ENCODE peak calls at places on chromosome 15, in nine cellular contexts. A is left ventricle myocardium inferior; L is thoracic aorta; W is WERI-Rb-1; B is CD8-positive, alpha-beta memory T cell; C is naive thymus-derived CD4-positive, alpha-beta T cell; O is breast epithelium; D is psoas muscle; F is Peyer's patch. S is an unnamed sample. For H3K27me3, the result is how much of the 10 kb centered on the place peaks cover.

GRCh38 chr15:44147636-44148035 is 47.4 kb downstream of the FRMD5 start:
- DNase-seq in F (no peak), A (no peak), B (no peak), L (no peak), D (no peak), W (no peak), C (no peak), O (no peak), S (no peak)

GRCh38 chr15:66842710-66843441 is 140.8 kb downstream of the SMAD6 start:
- DNase-seq in O (peak), D (peak), A (peak), C (no peak), F (peak), B (no peak), L (peak), W (peak), S (no peak)

GRCh38 chr15:33794425-33794824 is 173.9 kb upstream of the CHRM5 start:
- DNase-seq in F (no peak), D (no peak), A (no peak), B (no peak), L (no peak), C (no peak), W (no peak), O (no peak), S (no peak)

GRCh38 chr15:25862469-25863066 is 559 bp downstream of the ATP10A start:
- DNase-seq in F (no peak), O (no peak), A (no peak), C (peak), D (no peak), W (peak), B (no peak), L (no peak), S (peak)

GRCh38 chr15:90046846-90047481 is 45.8 kb downstream of the ZNF710 start:
- DNase-seq in C (no peak), W (no peak), O (peak), F (peak), B (no peak), A (no peak), D (peak), L (no peak), S (no peak)

GRCh38 chr15:75335705-75336355 is at the start of gene COMMD4:
- DNase-seq in B (peak), A (peak), O (peak), D (peak), F (peak), C (peak), W (peak), L (peak), S (peak)

GRCh38 chr15:58393196-58393790 is 38.5 kb upstream of the LIPC start:
- DNase-seq in D (no peak), L (no peak), C (no peak), O (no peak), A (no peak), B (no peak), F (no peak), W (no peak), S (no peak)

GRCh38 chr15:89442671-89443307 is 53.6 kb downstream of the RHCG start:
- DNase-seq in A (no peak), F (peak), D (peak), W (peak), L (no peak), O (no peak), B (no peak), C (peak), S (no peak)

GRCh38 chr15:98413973-98414546 is 234.3 kb upstream of the IGF1R start:
- DNase-seq in C (no peak), A (peak), W (no peak), O (no peak), B (no peak), D (peak), F (no peak), L (no peak), S (no peak)

GRCh38 chr15:70268698-70269251 is 171.1 kb upstream of the TLE3 start:
- DNase-seq in L (no peak), C (no peak), D (no peak), F (peak), O (no peak), A (no peak), W (no peak), B (no peak), S (no peak)

GRCh38 chr15:63896336-63897115 is 62.8 kb upstream of the HERC1 start:
- DNase-seq in B (no peak), D (peak), L (no peak), A (no peak), O (no peak), F (peak), C (peak), W (peak), S (no peak)

GRCh38 chr15:101242160-101242998 is 9.5 kb downstream of the CHSY1 start:
- DNase-seq in F (peak), O (no peak), A (no peak), D (no peak), W (no peak), C (peak), L (no peak), B (peak), S (peak)

GRCh38 chr15:86040360-86041095 is 39.1 kb upstream of the AGBL1 start:
- DNase-seq in C (no peak), O (no peak), L (no peak), F (no peak), D (no peak), W (peak), B (no peak), A (no peak), S (no peak)

GRCh38 chr15:70447081-70447480 is 316.3 kb downstream of the UACA start:
- DNase-seq in O (no peak), W (no peak), B (no peak), L (no peak), F (no peak), C (no peak), D (no peak), A (no peak), S (no peak)

GRCh38 chr15:33119263-33119662 is 75.3 kb downstream of the FMN1 start:
- DNase-seq in A (no peak), W (no peak), O (no peak), B (no peak), F (no peak), C (no peak), D (no peak), L (no peak), S (no peak)

GRCh38 chr15:30929064-30929669 is 25.5 kb downstream of the FAN1 start:
- DNase-seq in C (no peak), B (no peak), L (no peak), O (no peak), D (no peak), A (no peak), W (no peak), F (no peak), S (no peak)

GRCh38 chr15:77821188-77821958 is 188.7 kb upstream of the LINGO1 start:
- DNase-seq in B (no peak), F (peak), O (peak), C (peak), W (peak), A (peak), D (no peak), L (no peak), S (no peak)

GRCh38 chr15:31299588-31300207 is 26.9 kb upstream of the KLF13 start:
- DNase-seq in D (no peak), O (peak), L (no peak), F (no peak), C (peak), A (no peak), B (no peak), W (no peak), S (peak)

GRCh38 chr15:44812029-44812517 is 75.7 kb downstream of the TRIM69 start:
- DNase-seq in D (no peak), F (no peak), B (no peak), C (no peak), A (peak), W (no peak), O (peak), L (no peak), S (no peak)

GRCh38 chr15:94070341-94071275 is 160.8 kb upstream of the MCTP2 start:
- DNase-seq in D (no peak), B (no peak), L (no peak), F (no peak), O (no peak), C (no peak), W (no peak), A (no peak), S (no peak)

GRCh38 chr15:40313531-40314398 is 6.0 kb upstream of the PLCB2 start:
- DNase-seq in L (no peak), A (no peak), C (no peak), B (peak), W (peak), O (no peak), D (no peak), F (peak), S (peak)

GRCh38 chr15:39472661-39473657 is 107.9 kb upstream of the THBS1 start:
- DNase-seq in F (peak), C (no peak), D (peak), L (peak), B (no peak), O (peak), W (no peak), A (peak), S (no peak)

GRCh38 chr15:85137507-85138175 is 156.0 kb downstream of the PDE8A start:
- DNase-seq in A (no peak), O (no peak), B (no peak), F (no peak), C (no peak), W (peak), L (no peak), D (no peak), S (no peak)

GRCh38 chr15:76345880-76346665 is 9.5 kb downstream of the ISL2 start:
- DNase-seq in B (no peak), F (no peak), D (no peak), C (no peak), O (no peak), L (no peak), A (no peak), W (peak), S (no peak)
- H3K27me3 ChIP-seq in B (half or more), F (under half), D (under half), C (under half), O (half or more), L (under half), A (half or more), W (under half), S (under half)

GRCh38 chr15:99580061-99580460 is 14.3 kb downstream of the MEF2A start:
- DNase-seq in B (no peak), O (no peak), A (no peak), F (no peak), C (no peak), L (no peak), D (no peak), W (no peak), S (no peak)
- H3K27ac ChIP-seq in B (no peak), O (no peak), A (no peak), F (no peak), C (no peak), L (no peak), D (no peak), W (no peak), S (no peak)

GRCh38 chr15:41510728-41511127 is 2.9 kb downstream of the LTK start:
- DNase-seq in B (no peak), F (no peak), L (no peak), A (no peak), W (no peak), D (no peak), O (no peak), C (no peak), S (no peak)

GRCh38 chr15:41511331-41512077 is 2.1 kb downstream of the LTK start:
- DNase-seq in B (no peak), L (no peak), A (no peak), D (no peak), F (no peak), C (no peak), W (no peak), O (no peak), S (no peak)

GRCh38 chr15:41512078-41512394 is 1.6 kb downstream of the LTK start:
- DNase-seq in A (no peak), F (no peak), O (no peak), D (no peak), C (no peak), W (no peak), B (no peak), L (no peak), S (no peak)

GRCh38 chr15:41512512-41513281 is 930 bp downstream of the LTK start:
- DNase-seq in F (peak), D (no peak), W (peak), A (no peak), L (no peak), B (peak), C (peak), O (no peak), S (no peak)

DNA sequence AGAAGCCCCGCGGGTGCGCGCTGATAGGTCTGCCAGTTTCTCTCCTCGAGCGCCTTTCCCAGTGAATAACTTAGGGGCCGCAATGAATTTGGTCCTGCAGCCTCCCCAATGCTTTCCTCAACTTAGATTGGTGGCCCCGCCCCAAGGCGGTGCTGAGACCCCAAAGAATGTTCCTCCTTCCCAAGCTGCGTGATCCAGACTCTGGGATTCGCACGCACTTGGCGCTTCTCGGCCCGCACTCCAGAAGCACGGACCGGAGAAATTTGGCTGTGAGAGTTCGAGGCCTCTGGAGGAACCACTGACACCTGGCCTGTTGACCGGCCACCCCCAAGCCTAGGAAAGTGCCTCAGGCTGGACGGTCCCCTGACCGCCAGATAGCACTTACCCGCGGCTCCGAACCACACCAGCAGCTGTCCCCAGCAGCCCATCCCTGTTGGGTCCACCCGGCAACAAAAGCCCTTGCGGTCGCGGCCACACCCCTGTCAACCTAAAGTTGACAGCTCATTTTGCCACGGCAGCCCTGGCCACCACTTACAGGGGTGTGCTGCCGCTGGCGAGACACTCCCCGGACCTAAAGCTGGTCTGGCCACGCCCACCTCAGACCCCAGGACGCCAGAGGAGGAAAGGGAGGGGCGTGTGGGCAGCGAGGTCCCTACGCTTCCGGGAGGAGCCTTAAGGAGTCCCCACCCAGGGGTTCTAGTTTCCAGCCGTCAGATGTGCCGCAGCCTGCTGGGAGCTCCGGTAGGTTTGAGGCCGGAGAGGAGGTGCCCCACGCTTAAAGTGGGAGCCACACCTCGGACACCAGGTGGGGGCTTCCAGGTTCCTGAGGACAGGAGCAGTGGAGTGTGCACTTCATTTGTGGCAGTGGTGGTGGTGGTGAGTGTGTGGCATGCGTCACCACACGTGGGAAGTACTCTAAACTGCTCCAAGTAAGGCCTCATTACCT is at the start of gene LTK:
- DNase-seq in A (no peak), C (no peak), W (peak), D (no peak), L (no peak), O (no peak), F (peak), B (peak), S (no peak)
- H3K27me3 ChIP-seq in A (under half), C (under half), W (under half), D (under half), L (under half), O (under half), F (under half), B (under half), S (under half)

GRCh38 chr15:52102468-52102867 is 10.1 kb downstream of the BCL2L10 start:
- DNase-seq in A (no peak), L (no peak), D (no peak), F (no peak), B (no peak), C (no peak), W (no peak), O (no peak), S (no peak)
- H3K27ac ChIP-seq in A (no peak), L (no peak), D (no peak), F (no peak), B (no peak), C (no peak), W (no peak), O (peak), S (peak)

DNA sequence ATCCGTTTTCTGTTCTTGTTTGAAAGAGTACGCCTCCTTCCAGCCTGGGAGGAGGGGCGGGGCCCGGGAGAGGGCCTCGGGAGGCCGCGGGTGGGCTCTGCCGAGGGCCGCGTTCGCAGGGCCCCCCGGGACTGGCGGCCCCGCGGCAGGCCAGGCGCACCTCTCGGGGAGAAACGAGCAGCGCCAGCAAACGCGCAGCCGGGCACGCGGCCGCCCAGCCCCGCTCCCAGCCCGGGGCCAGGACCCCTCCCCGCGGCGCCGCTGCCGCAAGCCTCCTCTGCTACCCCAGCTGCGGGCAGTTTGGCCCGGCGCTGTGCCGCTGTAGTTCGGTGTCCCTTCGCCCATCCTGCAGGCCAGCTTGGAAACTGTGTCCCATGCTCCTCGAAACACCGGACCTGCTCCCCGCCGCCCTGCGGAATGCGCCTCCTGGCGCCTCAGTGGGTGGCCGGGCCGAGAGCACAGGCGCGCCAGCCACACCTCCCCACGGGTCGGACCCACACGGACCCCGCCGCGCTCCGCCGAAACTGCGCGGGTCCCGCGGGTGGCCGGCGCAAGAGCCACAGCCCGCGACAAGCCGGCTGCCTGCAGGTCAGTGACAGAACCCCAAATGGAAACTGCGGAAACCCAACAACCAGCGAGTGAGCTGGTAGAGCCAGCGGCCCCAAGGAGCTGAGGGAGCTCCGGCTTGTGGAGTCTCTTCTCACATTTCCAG is 2.2 kb downstream of the OCA2 start:
- DNase-seq in O (peak), W (no peak), D (no peak), L (no peak), A (no peak), B (no peak), C (no peak), F (peak), S (no peak)
- H3K27me3 ChIP-seq in O (half or more), W (under half), D (under half), L (under half), A (half or more), B (half or more), C (under half), F (under half), S (half or more)

GRCh38 chr15:73922186-73923151 is 3.8 kb upstream of the LOXL1 start:
- DNase-seq in D (no peak), O (no peak), F (no peak), A (peak), C (no peak), L (no peak), B (no peak), W (peak), S (no peak)

GRCh38 chr15:73924258-73924921 is 1.9 kb upstream of the LOXL1 start:
- DNase-seq in D (peak), B (no peak), W (peak), F (no peak), A (peak), L (no peak), C (no peak), O (no peak), S (no peak)

GRCh38 chr15:73923156-73923487 is 3.1 kb upstream of the LOXL1 start:
- DNase-seq in O (no peak), L (no peak), W (no peak), A (no peak), D (no peak), C (no peak), F (no peak), B (no peak), S (no peak)

GRCh38 chr15:73921257-73921890 is 4.9 kb upstream of the LOXL1 start:
- DNase-seq in C (no peak), L (no peak), F (no peak), D (no peak), B (no peak), W (no peak), A (peak), O (no peak), S (no peak)

DNA sequence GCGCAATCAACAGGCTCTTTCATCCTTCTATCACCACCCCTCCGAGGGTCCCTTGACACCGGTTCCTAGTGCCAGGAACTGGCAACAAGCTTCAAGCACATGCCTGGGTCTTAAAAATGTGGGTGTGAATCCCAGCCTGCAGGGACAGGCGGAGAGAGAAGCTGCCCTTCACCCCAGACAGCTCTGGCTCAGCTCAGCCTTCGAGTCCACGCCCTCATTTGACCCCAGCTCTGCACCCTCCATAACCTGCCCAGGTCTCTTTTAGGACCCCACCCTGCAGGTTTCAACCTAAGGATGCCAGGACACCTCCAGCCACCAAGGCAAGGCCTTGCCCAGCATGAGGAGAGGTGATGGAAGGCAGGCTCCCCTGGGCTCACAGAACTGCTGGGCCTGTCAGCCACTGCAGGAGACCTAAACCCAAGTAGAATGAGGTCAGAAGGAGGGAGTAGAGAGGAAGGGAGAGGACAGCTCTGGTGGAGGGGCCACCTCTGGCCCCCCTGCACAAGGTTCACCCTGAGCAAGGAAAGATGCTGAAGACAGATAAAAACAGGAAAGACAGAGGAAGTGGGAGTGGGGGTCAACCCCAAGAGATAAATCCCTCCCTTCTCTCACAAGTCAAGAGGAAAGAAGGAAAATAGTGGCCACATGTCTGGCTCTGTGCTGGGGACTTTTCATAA is 2.6 kb upstream of the LOXL1 start:
- DNase-seq in A (peak), L (no peak), O (no peak), B (no peak), D (peak), F (no peak), C (no peak), W (peak), S (no peak)
- H3K27ac ChIP-seq in A (peak), L (peak), O (peak), B (no peak), D (peak), F (peak), C (no peak), W (peak), S (peak)